ENCODE peak calls at places on chromosomes 16 and 17, in five cellular contexts. N, K, I, T and S are unnamed samples.
A peak's percentile ranks its signal among the peaks of the same experiment; 100 is the strongest.

GRCh38 chr16:528111-529011 is 849 bp downstream of the CAPN15 start:
- DNase-seq in I (peak; percentile 65), T (peak; percentile 45), N (peak; percentile 62), K (peak; percentile 66), S (no peak)

GRCh38 chr17:73196500-73196899 is 3.6 kb downstream of the COG1 start:
- DNase-seq in K (peak; percentile 62), I (peak; percentile 56), T (peak; percentile 78), N (peak; percentile 68), S (no peak)

GRCh38 chr16:26605872-26606271 is 460.9 kb upstream of the C16orf82 start:
- DNase-seq in N (no peak), T (no peak), I (no peak), K (no peak), S (no peak)

GRCh38 chr17:5020502-5021023 is 14.7 kb downstream of the SLC52A1 start:
- DNase-seq in T (no peak), K (no peak), I (no peak), N (no peak), S (no peak)

GRCh38 chr17:74024871-74025531 is 178.5 kb upstream of the RPL38 start:
- DNase-seq in K (no peak), T (no peak), N (peak; percentile 76), I (no peak), S (no peak)

GRCh38 chr16:17329412-17329811 is 141.3 kb downstream of the XYLT1 start:
- DNase-seq in N (no peak), I (no peak), K (no peak), T (no peak), S (no peak)

GRCh38 chr17:7841622-7842379 is 7.8 kb downstream of the KDM6B start:
- DNase-seq in I (peak; percentile 94), N (peak; percentile 96), T (peak; percentile 92), K (peak; percentile 91), S (peak; percentile 93)

GRCh38 chr17:27069842-27070508 is 223.9 kb upstream of the WSB1 start:
- DNase-seq in K (no peak), N (no peak), I (no peak), T (no peak), S (no peak)

GRCh38 chr17:15436399-15437369 is 30.7 kb downstream of the CDRT4 start:
- DNase-seq in K (peak; percentile 44), I (peak; percentile 87), N (no peak), T (peak; percentile 29), S (peak; percentile 29)

GRCh38 chr16:11329891-11330290 is 15.4 kb upstream of the RMI2 start:
- DNase-seq in K (no peak), I (peak; percentile 42), N (no peak), T (no peak), S (no peak)

GRCh38 chr17:73652886-73653480 is 8.7 kb upstream of the SDK2 start:
- DNase-seq in T (no peak), N (peak; percentile 23), K (no peak), I (no peak), S (no peak)

GRCh38 chr16:12171206-12171605 is 194.7 kb downstream of the SNX29 start:
- DNase-seq in I (no peak), T (no peak), K (no peak), N (no peak), S (no peak)

GRCh38 chr17:17700251-17700969 is 19.2 kb downstream of the RAI1 start:
- DNase-seq in T (peak; percentile 35), K (peak; percentile 47), I (no peak), N (peak; percentile 84), S (no peak)

GRCh38 chr17:17698371-17698770 is 17.1 kb downstream of the RAI1 start:
- DNase-seq in T (no peak), N (peak; percentile 51), K (no peak), I (no peak), S (no peak)

GRCh38 chr17:17701112-17701511 is 19.9 kb downstream of the RAI1 start:
- DNase-seq in N (no peak), K (no peak), T (no peak), I (no peak), S (no peak)

GRCh38 chr17:17696871-17697633 is 15.8 kb downstream of the RAI1 start:
- DNase-seq in T (peak; percentile 59), I (no peak), N (no peak), K (peak; percentile 54), S (no peak)

DNA sequence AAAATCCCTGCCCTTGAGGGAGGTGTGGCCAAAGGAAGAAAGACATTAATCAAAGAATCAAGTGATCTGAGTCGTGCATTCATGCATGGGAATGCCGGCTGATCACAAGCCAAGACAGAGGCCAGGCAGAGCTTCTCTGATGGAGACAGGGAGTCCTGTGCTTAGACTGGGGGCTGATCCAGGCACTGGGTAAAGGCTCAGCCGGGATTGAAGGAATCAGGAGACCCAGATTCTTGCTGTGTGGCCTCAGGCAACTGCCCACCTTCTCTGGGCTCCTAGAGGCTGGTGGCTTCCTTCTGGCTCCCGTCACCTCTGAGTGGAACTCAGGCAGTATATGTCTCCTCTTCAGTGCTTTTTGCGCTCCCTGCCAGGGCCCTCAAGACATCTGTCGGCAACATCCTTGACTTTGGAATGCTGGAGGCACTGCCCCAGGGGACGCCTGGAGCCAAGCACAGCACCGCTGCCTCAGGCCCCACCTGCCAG is 17.7 kb downstream of the RAI1 start:
- DNase-seq in T (no peak), K (no peak), N (peak; percentile 57), I (no peak), S (no peak)
- H3K4me1 ChIP-seq in T (peaks cover 90% of the 10 kb centered on the region), K (peaks cover 93% of the 10 kb centered on the region), N (peaks cover 45% of the 10 kb centered on the region), I (peaks cover 25% of the 10 kb centered on the region), S (peaks cover 17% of the 10 kb centered on the region)

DNA sequence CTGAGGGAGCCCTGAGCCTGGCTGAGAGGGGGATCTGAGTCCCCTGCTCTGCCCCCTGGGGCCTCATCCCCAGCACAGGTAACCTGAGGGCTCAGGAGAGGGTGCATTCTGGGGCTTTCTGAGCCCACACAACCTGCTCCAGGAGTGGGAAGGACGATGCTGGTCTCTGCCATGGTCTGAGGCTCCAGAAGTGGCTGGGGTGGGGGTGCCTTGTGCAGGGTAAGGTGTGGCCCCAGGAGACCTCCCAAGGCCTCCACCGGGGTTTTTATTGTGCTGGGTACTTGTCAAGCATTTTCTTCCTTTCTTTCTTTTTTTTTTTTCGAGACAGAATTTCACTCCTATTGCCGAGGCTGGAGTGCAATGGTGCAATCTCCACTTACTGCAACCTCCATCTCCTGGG is 300 bp downstream of the CTRB1 start:
- DNase-seq in N (no peak), K (no peak), T (no peak), I (no peak), S (no peak)
- H3K4me1 ChIP-seq in N (no peaks in the 10 kb centered on the region), K (peaks cover 9% of the 10 kb centered on the region), T (peaks cover 51% of the 10 kb centered on the region), I (no peaks in the 10 kb centered on the region), S (peaks cover 9% of the 10 kb centered on the region)

DNA sequence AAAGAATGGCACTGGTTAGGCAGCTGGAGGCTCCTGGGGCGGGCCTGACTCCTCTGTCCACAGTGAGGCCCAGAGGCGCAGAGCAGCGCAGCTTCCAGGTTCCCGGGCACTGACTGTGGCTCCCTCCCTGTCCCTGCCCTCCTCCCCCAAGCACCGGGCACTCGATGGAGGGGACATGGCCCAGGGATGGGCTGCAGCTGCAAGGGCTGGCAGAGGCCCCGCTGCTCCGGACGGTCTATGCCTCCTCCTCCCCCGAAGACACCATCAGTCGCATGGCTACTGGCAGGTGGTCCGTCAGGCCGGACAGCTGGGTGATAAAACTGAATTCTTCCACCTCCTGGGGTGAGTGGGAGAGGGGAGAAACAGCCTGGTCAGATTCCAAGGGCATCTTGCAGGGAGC is 50.2 kb downstream of the PRMT7 start:
- DNase-seq in I (no peak), N (no peak), T (no peak), K (no peak), S (no peak)
- H3K4me1 ChIP-seq in I (no peaks in the 10 kb centered on the region), N (peaks cover 12% of the 10 kb centered on the region), T (no peaks in the 10 kb centered on the region), K (peaks cover 19% of the 10 kb centered on the region), S (peaks cover 23% of the 10 kb centered on the region)

GRCh38 chr17:17355426-17355825 is 52.3 kb downstream of the NT5M start:
- DNase-seq in T (no peak), I (no peak), K (no peak), N (no peak), S (no peak)
- H3K4me1 ChIP-seq in T (no peaks in the 10 kb centered on the region), I (no peaks in the 10 kb centered on the region), K (peaks cover 13% of the 10 kb centered on the region), N (no peaks in the 10 kb centered on the region), S (no peaks in the 10 kb centered on the region)